ENCODE peak calls at places on chromosomes 12 and 14, in six cellular contexts. T is small intestine; L is uterus; M is CD8-positive, alpha-beta T cell; C is tibial nerve; O is esophagus squamous epithelium. E is an unnamed sample.
A peak's percentile ranks its signal among the peaks of the same experiment; 100 is the strongest.

GRCh38 chr12:129868566-129868965 is 35.3 kb downstream of the TMEM132D start:
- DNase-seq in T (no peak), L (no peak), M (no peak), C (no peak), O (no peak), E (no peak)

GRCh38 chr12:102921240-102921639 is 4.2 kb upstream of the PAH start:
- DNase-seq in T (no peak), L (no peak), M (no peak), C (no peak), O (no peak), E (no peak)

GRCh38 chr12:69502342-69503081 is 32.3 kb downstream of the FRS2 start:
- DNase-seq in T (no peak), L (no peak), M (no peak), C (no peak), O (no peak), E (no peak)

GRCh38 chr14:104557766-104558165 is 21.8 kb upstream of the C14orf180 start:
- DNase-seq in T (no peak), L (no peak), M (no peak), C (no peak), O (no peak), E (peak; percentile 41)

GRCh38 chr14:100409016-100409385 is 85.9 kb downstream of the SLC25A47 start:
- DNase-seq in T (no peak), L (no peak), M (no peak), C (no peak), O (no peak), E (no peak)

GRCh38 chr14:52267501-52268190 is at the start of gene PTGDR:
- DNase-seq in T (peak; percentile 28), L (no peak), M (peak; percentile 70), C (no peak), O (no peak), E (peak; percentile 75)

GRCh38 chr12:32893008-32893407 is 3.6 kb downstream of the PKP2 start:
- DNase-seq in T (no peak), L (no peak), M (no peak), C (no peak), O (no peak), E (no peak)

GRCh38 chr12:13196302-13196921 is at the start of gene EMP1:
- DNase-seq in T (peak; percentile 98), L (peak; percentile 99), M (peak; percentile 65), C (peak; percentile 99), O (peak; percentile 50), E (peak; percentile 95)

GRCh38 chr14:104665092-104665662 is 24.2 kb upstream of the INF2 start:
- DNase-seq in T (no peak), L (no peak), M (no peak), C (no peak), O (no peak), E (no peak)

GRCh38 chr12:114685869-114686268 is 1.9 kb upstream of the TBX3 start:
- DNase-seq in T (no peak), L (no peak), M (no peak), C (no peak), O (no peak), E (no peak)

GRCh38 chr14:50366115-50366514 is 30.6 kb downstream of the CDKL1 start:
- DNase-seq in T (peak; percentile 81), L (no peak), M (no peak), C (no peak), O (no peak), E (no peak)

GRCh38 chr14:104048758-104049496 is 36.6 kb upstream of the ASPG start:
- DNase-seq in T (no peak), L (no peak), M (no peak), C (no peak), O (no peak), E (no peak)

GRCh38 chr14:36208690-36209278 is 32.3 kb upstream of the PTCSC3 start:
- DNase-seq in T (peak; percentile 28), L (no peak), M (no peak), C (no peak), O (no peak), E (no peak)

GRCh38 chr12:24913953-24914352 is 34.9 kb downstream of the BCAT1 start:
- DNase-seq in T (no peak), L (no peak), M (no peak), C (no peak), O (no peak), E (no peak)
- H3K4me1 ChIP-seq in T (no peaks in the 10 kb centered on the region), L (no peaks in the 10 kb centered on the region), M (no peaks in the 10 kb centered on the region), C (no peaks in the 10 kb centered on the region), O (no peaks in the 10 kb centered on the region), E (no peaks in the 10 kb centered on the region)

GRCh38 chr12:131363841-131364425 is 347.0 kb upstream of the SFSWAP start:
- DNase-seq in T (no peak), L (no peak), M (no peak), C (no peak), O (no peak), E (no peak)
- H3K9me3 ChIP-seq in T (no peaks in the 10 kb centered on the region), L (no peaks in the 10 kb centered on the region), M (no peaks in the 10 kb centered on the region), C (peaks cover 6% of the 10 kb centered on the region), O (no peaks in the 10 kb centered on the region), E (no peaks in the 10 kb centered on the region)

DNA sequence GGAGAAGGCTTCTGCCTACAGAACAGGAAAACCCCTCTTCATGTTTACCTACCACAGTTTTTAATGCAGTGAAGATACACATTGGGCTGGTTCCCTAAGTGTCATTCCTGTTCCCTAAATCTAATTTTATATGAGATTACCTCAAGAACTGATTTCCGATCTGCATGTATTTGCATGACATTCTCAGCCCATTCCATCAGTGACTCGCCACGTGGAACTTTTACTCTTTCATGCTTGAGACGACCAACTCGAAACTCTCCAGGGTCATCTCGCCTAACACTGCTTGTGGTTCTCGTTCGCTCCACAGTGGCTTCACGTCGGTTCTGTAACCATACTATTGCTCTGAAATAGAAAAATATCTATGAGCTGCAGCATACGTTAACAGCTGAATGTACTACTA is 83.1 kb upstream of the STRN3 start:
- DNase-seq in T (no peak), L (no peak), M (no peak), C (no peak), O (no peak), E (no peak)
- H3K36me3 ChIP-seq in T (peaks cover 17% of the 10 kb centered on the region), L (no peaks in the 10 kb centered on the region), M (peaks cover 31% of the 10 kb centered on the region), C (peaks cover 3% of the 10 kb centered on the region), O (peaks cover 54% of the 10 kb centered on the region), E (peaks cover 5% of the 10 kb centered on the region)

GRCh38 chr12:75945581-75945980 is 86.0 kb downstream of the PHLDA1 start:
- DNase-seq in T (no peak), L (no peak), M (no peak), C (no peak), O (no peak), E (no peak)

GRCh38 chr12:75947171-75947723 is 84.3 kb downstream of the PHLDA1 start:
- DNase-seq in T (no peak), L (no peak), M (no peak), C (no peak), O (no peak), E (no peak)

GRCh38 chr12:75943730-75944096 is 87.9 kb downstream of the PHLDA1 start:
- DNase-seq in T (no peak), L (no peak), M (no peak), C (no peak), O (no peak), E (no peak)

GRCh38 chr12:75944905-75945412 is 86.6 kb downstream of the PHLDA1 start:
- DNase-seq in T (no peak), L (no peak), M (no peak), C (no peak), O (no peak), E (no peak)

DNA sequence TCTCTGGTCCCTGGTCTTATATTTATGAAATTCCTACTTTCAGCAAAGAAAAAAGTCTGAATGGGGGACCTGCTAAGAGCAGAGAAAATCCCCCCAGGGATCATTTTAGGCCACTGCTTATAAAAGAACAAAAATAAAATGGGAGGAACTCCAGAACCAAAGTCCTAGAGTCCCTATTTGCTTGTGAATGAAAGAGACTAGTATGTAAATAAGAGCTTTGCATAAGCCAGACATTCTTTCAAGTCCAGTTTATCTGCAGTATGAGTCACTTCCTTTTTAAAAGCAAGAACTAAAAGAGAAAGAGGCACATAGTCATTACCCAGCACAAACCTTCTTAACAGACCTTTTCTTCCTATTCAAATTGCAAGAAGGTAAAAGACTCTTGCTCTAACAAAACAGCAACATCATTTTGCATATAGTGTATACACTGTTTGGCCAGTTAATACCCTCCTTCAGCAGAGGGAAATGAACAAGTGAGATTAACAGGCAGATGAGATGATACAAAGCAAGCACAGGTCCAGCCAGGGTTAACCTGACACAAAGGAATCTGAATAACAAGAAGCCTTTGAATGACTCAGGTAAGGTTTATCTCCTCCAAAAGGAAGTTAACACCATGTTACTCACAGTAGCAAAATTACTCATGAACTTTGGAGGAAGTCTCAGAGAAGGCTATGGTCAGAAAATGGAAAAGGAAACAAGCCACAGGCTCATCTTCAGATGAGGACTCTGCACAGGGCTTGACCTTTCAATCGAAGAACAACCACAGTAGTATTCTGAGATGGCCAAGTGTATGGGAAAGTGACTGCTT is 87.3 kb downstream of the PHLDA1 start:
- DNase-seq in T (peak; percentile 79), L (no peak), M (no peak), C (no peak), O (no peak), E (no peak)
- H3K4me1 ChIP-seq in T (peaks cover 9% of the 10 kb centered on the region), L (no peaks in the 10 kb centered on the region), M (peaks cover 11% of the 10 kb centered on the region), C (no peaks in the 10 kb centered on the region), O (peaks cover 4% of the 10 kb centered on the region), E (peaks cover 5% of the 10 kb centered on the region)

GRCh38 chr14:97640031-97640430 is 842.8 kb downstream of the VRK1 start:
- DNase-seq in T (no peak), L (no peak), M (no peak), C (no peak), O (no peak), E (no peak)
- H3K9me3 ChIP-seq in T (no peaks in the 10 kb centered on the region), L (no peaks in the 10 kb centered on the region), M (no peaks in the 10 kb centered on the region), C (no peaks in the 10 kb centered on the region), O (no peaks in the 10 kb centered on the region), E (peaks cover 1% of the 10 kb centered on the region)

DNA sequence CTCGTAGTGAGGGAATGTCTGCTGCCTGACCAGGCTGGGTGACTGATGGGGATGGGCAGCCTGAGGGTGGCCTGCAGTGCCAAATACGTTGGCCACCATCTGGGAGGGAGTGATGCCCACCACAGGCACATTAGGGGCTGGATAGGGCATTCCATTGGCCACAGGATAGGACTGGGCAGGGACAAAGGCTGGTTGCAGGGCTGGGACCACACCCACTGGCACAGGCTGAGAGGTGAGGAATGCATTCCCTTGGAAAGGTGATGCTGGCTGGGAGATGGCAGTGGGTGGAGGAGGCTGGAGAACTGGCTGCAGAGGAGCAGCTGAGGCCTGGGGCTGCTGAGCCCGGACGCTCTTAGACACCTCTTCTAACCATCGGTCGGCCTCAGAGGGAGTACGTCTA is 39.5 kb downstream of the PAPLN start:
- DNase-seq in T (no peak), L (no peak), M (no peak), C (no peak), O (no peak), E (no peak)
- H3K36me3 ChIP-seq in T (peaks cover 12% of the 10 kb centered on the region), L (no peaks in the 10 kb centered on the region), M (peaks cover 7% of the 10 kb centered on the region), C (no peaks in the 10 kb centered on the region), O (peaks cover 26% of the 10 kb centered on the region), E (peaks cover 3% of the 10 kb centered on the region)